ENCODE peak calls at places on chromosomes 11 and 22, in five cellular contexts. N, E, G, L and O are unnamed samples.

GRCh38 chr11:130592056-130592455 is 143.6 kb downstream of the ADAMTS15 start:
- DNase-seq in N (peak; percentile 32), E (no peak), G (no peak), L (no peak), O (peak; percentile 21)

GRCh38 chr11:64546600-64546999 is 44.4 kb upstream of the SLC22A12 start:
- DNase-seq in N (no peak), E (no peak), G (no peak), L (no peak), O (no peak)

GRCh38 chr11:17603056-17603825 is 56.2 kb downstream of the OTOG start:
- DNase-seq in N (no peak), E (no peak), G (no peak), L (no peak), O (no peak)

GRCh38 chr11:35730254-35730653 is 67.7 kb downstream of the TRIM44 start:
- DNase-seq in N (no peak), E (no peak), G (no peak), L (no peak), O (no peak)

GRCh38 chr11:130301002-130301401 is 13.7 kb downstream of the ZBTB44 start:
- DNase-seq in N (no peak), E (no peak), G (no peak), L (no peak), O (no peak)

GRCh38 chr11:70029831-70030811 is 48.0 kb upstream of the ANO1 start:
- DNase-seq in N (no peak), E (peak; percentile 13), G (no peak), L (peak; percentile 20), O (no peak)

GRCh38 chr22:37525073-37525745 is 6.0 kb upstream of the CARD10 start:
- DNase-seq in N (peak; percentile 61), E (no peak), G (peak; percentile 37), L (no peak), O (peak; percentile 87)

GRCh38 chr11:24271798-24272197 is 225.1 kb upstream of the LUZP2 start:
- DNase-seq in N (no peak), E (no peak), G (peak; percentile 9), L (no peak), O (no peak)

GRCh38 chr11:74412733-74413359 is 14.6 kb upstream of the PGM2L1 start:
- DNase-seq in N (no peak), E (no peak), G (no peak), L (no peak), O (no peak)

GRCh38 chr11:14904745-14905103 is 12.7 kb upstream of the CYP2R1 start:
- DNase-seq in N (peak; percentile 75), E (peak; percentile 77), G (no peak), L (peak; percentile 82), O (peak; percentile 42)

GRCh38 chr11:56624661-56625110 is 10.0 kb upstream of the OR5M1 start:
- DNase-seq in N (peak; percentile 4), E (peak; percentile 68), G (peak; percentile 37), L (no peak), O (peak; percentile 8)

GRCh38 chr11:41996558-41996957 is 537.1 kb upstream of the LRRC4C start:
- DNase-seq in N (no peak), E (no peak), G (no peak), L (no peak), O (no peak)

GRCh38 chr11:122723576-122723975 is 68.1 kb downstream of the UBASH3B start:
- DNase-seq in N (no peak), E (no peak), G (no peak), L (no peak), O (no peak)

GRCh38 chr22:20206709-20207215 is 55.9 kb upstream of the CCDC188 start:
- DNase-seq in N (peak; percentile 31), E (no peak), G (no peak), L (no peak), O (peak; percentile 31)

GRCh38 chr11:118883368-118884071 is at the start of gene CXCR5:
- DNase-seq in N (no peak), E (no peak), G (no peak), L (no peak), O (peak; percentile 59)

GRCh38 chr11:83520849-83521248 is 234.7 kb upstream of the CCDC90B start:
- DNase-seq in N (no peak), E (no peak), G (no peak), L (no peak), O (no peak)

DNA sequence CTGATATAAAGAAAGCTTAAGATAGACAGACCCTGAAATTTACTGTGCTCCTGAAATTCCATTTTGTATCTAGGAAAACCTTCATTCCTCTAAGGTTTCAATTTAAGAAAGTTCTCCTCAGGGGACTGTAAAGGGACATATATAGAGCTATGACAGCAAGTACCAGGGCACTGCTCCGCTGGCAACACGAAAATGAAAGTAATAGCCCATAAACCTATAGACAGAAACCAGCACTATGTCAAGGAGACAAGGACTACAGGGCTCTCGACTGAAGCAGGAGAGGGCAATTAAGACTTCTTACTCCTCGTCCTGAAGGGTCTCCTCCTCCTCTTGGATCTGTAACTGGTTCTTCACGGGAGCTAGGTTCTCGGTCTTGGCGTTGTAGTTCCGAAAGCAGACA is 6.9 kb downstream of the FEZ1 start:
- DNase-seq in N (no peak), E (no peak), G (no peak), L (no peak), O (no peak)
- H2AFZ ChIP-seq in N (no peak overlapping the region), E (no peak overlapping the region), G (no peak overlapping the region), L (no peak overlapping the region), O (no peak overlapping the region)

GRCh38 chr11:47941907-47942558 is 38.3 kb upstream of the PTPRJ start:
- DNase-seq in N (no peak), E (peak; percentile 29), G (no peak), L (no peak), O (no peak)

GRCh38 chr11:47943721-47944554 is 36.4 kb upstream of the PTPRJ start:
- DNase-seq in N (no peak), E (peak; percentile 85), G (no peak), L (peak; percentile 72), O (no peak)

GRCh38 chr11:47944555-47945128 is 35.7 kb upstream of the PTPRJ start:
- DNase-seq in N (no peak), E (no peak), G (no peak), L (no peak), O (no peak)

GRCh38 chr11:47938791-47939560 is 41.4 kb upstream of the PTPRJ start:
- DNase-seq in N (no peak), E (no peak), G (no peak), L (no peak), O (no peak)
- H2AFZ ChIP-seq in N (no peak overlapping the region), E (no peak overlapping the region), G (no peak overlapping the region), L (no peak overlapping the region), O (no peak overlapping the region)

DNA sequence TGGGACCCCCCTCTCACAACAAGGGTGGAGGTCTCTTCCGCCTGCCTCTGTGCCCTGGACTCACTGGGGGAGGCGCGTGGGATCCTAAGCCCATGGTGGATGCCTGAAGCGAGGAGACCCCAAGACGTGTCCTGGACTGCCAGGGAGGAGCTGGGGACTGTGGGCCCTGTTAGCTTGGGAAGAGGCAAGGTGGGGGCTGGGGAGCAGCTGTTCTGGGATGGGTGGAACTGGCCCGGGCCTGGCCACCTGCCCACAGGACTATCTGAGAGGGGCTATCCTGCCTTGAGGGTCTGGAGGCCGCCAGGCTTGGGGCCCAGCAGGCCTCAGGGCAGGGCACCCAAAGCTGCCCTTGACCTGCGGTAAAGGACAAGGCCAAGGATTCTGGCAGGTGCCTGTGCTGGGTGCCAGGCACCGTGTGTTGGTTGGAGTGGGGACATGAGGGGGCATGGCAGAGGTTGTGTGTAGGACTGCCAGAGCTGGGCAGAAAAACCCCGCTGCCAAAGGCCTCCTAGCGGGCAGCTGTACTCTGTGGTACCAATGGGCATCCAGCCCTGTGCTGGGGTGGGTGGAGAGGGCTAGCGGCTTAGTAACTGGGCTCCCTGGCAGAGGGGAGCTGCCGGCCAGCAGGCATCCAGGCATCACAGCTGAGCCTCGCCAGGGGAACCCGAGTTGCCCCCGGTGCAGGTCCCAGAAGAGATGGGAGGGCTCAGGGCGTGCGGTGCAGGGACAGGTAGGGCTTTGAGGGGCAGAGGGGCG is 670 bp downstream of the LSP1 start:
- DNase-seq in N (no peak), E (no peak), G (no peak), L (no peak), O (no peak)
- H2AFZ ChIP-seq in N (no peak overlapping the region), E (no peak overlapping the region), G (no peak overlapping the region), L (no peak overlapping the region), O (no peak overlapping the region)

GRCh38 chr22:35523167-35523928 is 17.3 kb upstream of the RASD2 start:
- DNase-seq in N (no peak), E (no peak), G (no peak), L (no peak), O (no peak)

GRCh38 chr22:35522571-35523149 is 18.0 kb upstream of the RASD2 start:
- DNase-seq in N (no peak), E (no peak), G (no peak), L (no peak), O (no peak)

GRCh38 chr22:35524966-35525686 is 15.5 kb upstream of the RASD2 start:
- DNase-seq in N (peak; percentile 23), E (no peak), G (peak; percentile 88), L (no peak), O (peak; percentile 55)

GRCh38 chr22:35526333-35526979 is 14.2 kb upstream of the RASD2 start:
- DNase-seq in N (no peak), E (peak; percentile 33), G (no peak), L (no peak), O (no peak)

GRCh38 chr22:35525687-35526332 is 14.8 kb upstream of the RASD2 start:
- DNase-seq in N (no peak), E (no peak), G (no peak), L (no peak), O (no peak)
- H2AFZ ChIP-seq in N (no peak overlapping the region), E (no peak overlapping the region), G (no peak overlapping the region), L (no peak overlapping the region), O (no peak overlapping the region)

GRCh38 chr22:44597616-44598015 is 99.6 kb upstream of the RTL6 start:
- DNase-seq in N (no peak), E (peak; percentile 62), G (peak; percentile 87), L (no peak), O (peak; percentile 42)

GRCh38 chr22:44596726-44597125 is 98.7 kb upstream of the RTL6 start:
- DNase-seq in N (no peak), E (peak; percentile 56), G (no peak), L (no peak), O (no peak)

GRCh38 chr22:44601189-44601588 is 100.8 kb upstream of the PRR5 start:
- DNase-seq in N (no peak), E (no peak), G (no peak), L (no peak), O (no peak)

GRCh38 chr22:44600386-44600785 is 101.6 kb upstream of the PRR5 start:
- DNase-seq in N (no peak), E (no peak), G (no peak), L (no peak), O (no peak)

DNA sequence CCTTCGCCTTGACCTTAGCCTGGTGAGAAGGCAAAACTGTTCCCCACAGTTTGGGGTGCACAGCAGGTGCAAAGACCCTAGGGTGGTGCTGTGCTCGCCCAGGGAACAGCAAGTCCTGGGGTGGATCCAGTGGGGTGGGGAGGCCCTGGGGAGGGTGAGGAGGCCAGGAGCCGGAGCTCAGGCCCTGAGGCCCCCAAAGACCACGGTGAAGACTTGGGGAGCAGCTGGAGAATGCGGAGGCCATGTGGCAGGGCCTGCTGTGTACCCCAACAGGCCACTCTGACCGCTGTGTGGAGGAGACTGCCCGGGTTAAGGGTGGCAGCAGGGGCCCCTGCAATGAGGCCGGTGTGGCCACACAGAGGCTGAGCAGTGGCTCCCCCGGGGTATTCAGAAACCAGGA is 101.1 kb upstream of the RTL6 start:
- DNase-seq in N (no peak), E (no peak), G (no peak), L (no peak), O (no peak)
- H2AFZ ChIP-seq in N (no peak overlapping the region), E (no peak overlapping the region), G (no peak overlapping the region), L (no peak overlapping the region), O (no peak overlapping the region)